ENCODE peak calls at places on chromosomes 6 and 20, in seven cellular contexts. One of them, this sample, is unnamed.

GRCh38 chr6:109892451-109893435 is 85.4 kb upstream of the GPR6 start:
- DNase-seq in activated CD8-positive, alpha-beta memory T cell treated with anti-CD3 and anti-CD28 coated beads for 1 hour: no peak
- DNase-seq in NCI-H69: no peak
- DNase-seq in NCI-H1436: no peak
- DNase-seq in NCI-H1092: no peak
- DNase-seq in H7: peak; percentile 41
- DNase-seq in LNCaP clone FGC: peak; percentile 64
- DNase-seq in this sample: no peak

GRCh38 chr6:46410330-46410953 is 80.8 kb downstream of the RCAN2 start:
- DNase-seq in activated CD8-positive, alpha-beta memory T cell treated with anti-CD3 and anti-CD28 coated beads for 1 hour: no peak
- DNase-seq in NCI-H69: peak; percentile 84
- DNase-seq in NCI-H1436: peak; percentile 50
- DNase-seq in NCI-H1092: peak; percentile 36
- DNase-seq in H7: peak; percentile 26
- DNase-seq in LNCaP clone FGC: peak; percentile 60
- DNase-seq in this sample: peak; percentile 49

GRCh38 chr6:169971951-169972651 is 220.7 kb downstream of the ERMARD start:
- DNase-seq in activated CD8-positive, alpha-beta memory T cell treated with anti-CD3 and anti-CD28 coated beads for 1 hour: no peak
- DNase-seq in NCI-H69: no peak
- DNase-seq in NCI-H1436: no peak
- DNase-seq in NCI-H1092: no peak
- DNase-seq in H7: peak; percentile 25
- DNase-seq in LNCaP clone FGC: no peak
- DNase-seq in this sample: no peak

GRCh38 chr6:16681260-16681873 is 79.9 kb downstream of the ATXN1 start:
- DNase-seq in activated CD8-positive, alpha-beta memory T cell treated with anti-CD3 and anti-CD28 coated beads for 1 hour: no peak
- DNase-seq in NCI-H69: peak; percentile 20
- DNase-seq in NCI-H1436: no peak
- DNase-seq in NCI-H1092: no peak
- DNase-seq in H7: no peak
- DNase-seq in LNCaP clone FGC: no peak
- DNase-seq in this sample: peak; percentile 95

GRCh38 chr6:122372647-122373046 is 26.8 kb upstream of the HSF2 start:
- DNase-seq in activated CD8-positive, alpha-beta memory T cell treated with anti-CD3 and anti-CD28 coated beads for 1 hour: no peak
- DNase-seq in NCI-H69: peak; percentile 31
- DNase-seq in NCI-H1436: peak; percentile 5
- DNase-seq in NCI-H1092: peak; percentile 0
- DNase-seq in H7: no peak
- DNase-seq in LNCaP clone FGC: no peak
- DNase-seq in this sample: no peak

GRCh38 chr6:170108890-170109587 is 181.8 kb downstream of the DLL1 start:
- DNase-seq in activated CD8-positive, alpha-beta memory T cell treated with anti-CD3 and anti-CD28 coated beads for 1 hour: no peak
- DNase-seq in NCI-H69: no peak
- DNase-seq in NCI-H1436: no peak
- DNase-seq in NCI-H1092: no peak
- DNase-seq in H7: peak; percentile 46
- DNase-seq in LNCaP clone FGC: no peak
- DNase-seq in this sample: no peak

GRCh38 chr6:28000351-28001045 is 43.5 kb downstream of the OR2B6 start:
- DNase-seq in activated CD8-positive, alpha-beta memory T cell treated with anti-CD3 and anti-CD28 coated beads for 1 hour: no peak
- DNase-seq in NCI-H69: peak; percentile 53
- DNase-seq in NCI-H1436: no peak
- DNase-seq in NCI-H1092: no peak
- DNase-seq in H7: no peak
- DNase-seq in LNCaP clone FGC: no peak
- DNase-seq in this sample: no peak

GRCh38 chr20:46402236-46402886 is 4.1 kb downstream of the ELMO2 start:
- DNase-seq in activated CD8-positive, alpha-beta memory T cell treated with anti-CD3 and anti-CD28 coated beads for 1 hour: no peak
- DNase-seq in NCI-H69: no peak
- DNase-seq in NCI-H1436: no peak
- DNase-seq in NCI-H1092: no peak
- DNase-seq in H7: no peak
- DNase-seq in LNCaP clone FGC: no peak
- DNase-seq in this sample: no peak

GRCh38 chr6:34230653-34231351 is 5.9 kb upstream of the HMGA1 start:
- DNase-seq in activated CD8-positive, alpha-beta memory T cell treated with anti-CD3 and anti-CD28 coated beads for 1 hour: no peak
- DNase-seq in NCI-H69: no peak
- DNase-seq in NCI-H1436: no peak
- DNase-seq in NCI-H1092: no peak
- DNase-seq in H7: peak; percentile 3
- DNase-seq in LNCaP clone FGC: no peak
- DNase-seq in this sample: no peak

GRCh38 chr6:163533443-163533842 is 118.9 kb downstream of the QKI start:
- DNase-seq in activated CD8-positive, alpha-beta memory T cell treated with anti-CD3 and anti-CD28 coated beads for 1 hour: no peak
- DNase-seq in NCI-H69: peak; percentile 79
- DNase-seq in NCI-H1436: no peak
- DNase-seq in NCI-H1092: no peak
- DNase-seq in H7: no peak
- DNase-seq in LNCaP clone FGC: peak; percentile 58
- DNase-seq in this sample: peak; percentile 54

GRCh38 chr20:62872184-62872862 is 10.7 kb upstream of the TCFL5 start:
- DNase-seq in activated CD8-positive, alpha-beta memory T cell treated with anti-CD3 and anti-CD28 coated beads for 1 hour: no peak
- DNase-seq in NCI-H69: peak; percentile 7
- DNase-seq in NCI-H1436: no peak
- DNase-seq in NCI-H1092: no peak
- DNase-seq in H7: no peak
- DNase-seq in LNCaP clone FGC: no peak
- DNase-seq in this sample: no peak

GRCh38 chr20:62734336-62734735 is 25.7 kb downstream of the NTSR1 start:
- DNase-seq in activated CD8-positive, alpha-beta memory T cell treated with anti-CD3 and anti-CD28 coated beads for 1 hour: no peak
- DNase-seq in NCI-H69: no peak
- DNase-seq in NCI-H1436: no peak
- DNase-seq in NCI-H1092: no peak
- DNase-seq in H7: no peak
- DNase-seq in LNCaP clone FGC: no peak
- DNase-seq in this sample: no peak

GRCh38 chr6:12490904-12491571 is 200.9 kb downstream of the EDN1 start:
- DNase-seq in activated CD8-positive, alpha-beta memory T cell treated with anti-CD3 and anti-CD28 coated beads for 1 hour: no peak
- DNase-seq in NCI-H69: no peak
- DNase-seq in NCI-H1436: no peak
- DNase-seq in NCI-H1092: no peak
- DNase-seq in H7: no peak
- DNase-seq in LNCaP clone FGC: no peak
- DNase-seq in this sample: no peak

GRCh38 chr6:213284-213683 is 79.0 kb upstream of the DUSP22 start:
- DNase-seq in activated CD8-positive, alpha-beta memory T cell treated with anti-CD3 and anti-CD28 coated beads for 1 hour: no peak
- DNase-seq in NCI-H69: no peak
- DNase-seq in NCI-H1436: no peak
- DNase-seq in NCI-H1092: no peak
- DNase-seq in H7: no peak
- DNase-seq in LNCaP clone FGC: no peak
- DNase-seq in this sample: no peak

GRCh38 chr6:87815449-87815848 is 113.4 kb upstream of the AKIRIN2 start:
- DNase-seq in activated CD8-positive, alpha-beta memory T cell treated with anti-CD3 and anti-CD28 coated beads for 1 hour: no peak
- DNase-seq in NCI-H69: no peak
- DNase-seq in NCI-H1436: no peak
- DNase-seq in NCI-H1092: no peak
- DNase-seq in H7: no peak
- DNase-seq in LNCaP clone FGC: no peak
- DNase-seq in this sample: no peak

GRCh38 chr20:36848078-36848660 is 27.8 kb upstream of the TLDC2 start:
- DNase-seq in activated CD8-positive, alpha-beta memory T cell treated with anti-CD3 and anti-CD28 coated beads for 1 hour: no peak
- DNase-seq in NCI-H69: no peak
- DNase-seq in NCI-H1436: no peak
- DNase-seq in NCI-H1092: no peak
- DNase-seq in H7: no peak
- DNase-seq in LNCaP clone FGC: no peak
- DNase-seq in this sample: no peak

GRCh38 chr20:1062334-1063015 is 55.9 kb upstream of the PSMF1 start:
- DNase-seq in activated CD8-positive, alpha-beta memory T cell treated with anti-CD3 and anti-CD28 coated beads for 1 hour: no peak
- DNase-seq in NCI-H69: peak; percentile 28
- DNase-seq in NCI-H1436: no peak
- DNase-seq in NCI-H1092: no peak
- DNase-seq in H7: no peak
- DNase-seq in LNCaP clone FGC: no peak
- DNase-seq in this sample: no peak

GRCh38 chr20:5073154-5074049 is 46.4 kb downstream of the PCNA start:
- DNase-seq in activated CD8-positive, alpha-beta memory T cell treated with anti-CD3 and anti-CD28 coated beads for 1 hour: no peak
- DNase-seq in NCI-H69: peak; percentile 91
- DNase-seq in NCI-H1436: no peak
- DNase-seq in NCI-H1092: no peak
- DNase-seq in H7: peak; percentile 31
- DNase-seq in LNCaP clone FGC: peak; percentile 93
- DNase-seq in this sample: peak; percentile 71

GRCh38 chr6:168192901-168193815 is 114.1 kb upstream of the FRMD1 start:
- DNase-seq in activated CD8-positive, alpha-beta memory T cell treated with anti-CD3 and anti-CD28 coated beads for 1 hour: no peak
- DNase-seq in NCI-H69: no peak
- DNase-seq in NCI-H1436: no peak
- DNase-seq in NCI-H1092: no peak
- DNase-seq in H7: peak; percentile 59
- DNase-seq in LNCaP clone FGC: no peak
- DNase-seq in this sample: no peak

GRCh38 chr6:135025775-135026174 is 28.8 kb downstream of the HBS1L start:
- DNase-seq in activated CD8-positive, alpha-beta memory T cell treated with anti-CD3 and anti-CD28 coated beads for 1 hour: no peak
- DNase-seq in NCI-H69: no peak
- DNase-seq in NCI-H1436: no peak
- DNase-seq in NCI-H1092: no peak
- DNase-seq in H7: peak; percentile 30
- DNase-seq in LNCaP clone FGC: no peak
- DNase-seq in this sample: no peak

GRCh38 chr6:17381429-17382147 is 11.8 kb upstream of the CAP2 start:
- DNase-seq in activated CD8-positive, alpha-beta memory T cell treated with anti-CD3 and anti-CD28 coated beads for 1 hour: no peak
- DNase-seq in NCI-H69: no peak
- DNase-seq in NCI-H1436: no peak
- DNase-seq in NCI-H1092: no peak
- DNase-seq in H7: no peak
- DNase-seq in LNCaP clone FGC: no peak
- DNase-seq in this sample: no peak

GRCh38 chr6:47512872-47513271 is 35.3 kb downstream of the CD2AP start:
- DNase-seq in activated CD8-positive, alpha-beta memory T cell treated with anti-CD3 and anti-CD28 coated beads for 1 hour: no peak
- DNase-seq in NCI-H69: peak; percentile 20
- DNase-seq in NCI-H1436: no peak
- DNase-seq in NCI-H1092: no peak
- DNase-seq in H7: no peak
- DNase-seq in LNCaP clone FGC: no peak
- DNase-seq in this sample: peak; percentile 37

GRCh38 chr6:21933351-21933750 is 339.8 kb downstream of the SOX4 start:
- DNase-seq in activated CD8-positive, alpha-beta memory T cell treated with anti-CD3 and anti-CD28 coated beads for 1 hour: no peak
- DNase-seq in NCI-H69: no peak
- DNase-seq in NCI-H1436: no peak
- DNase-seq in NCI-H1092: no peak
- DNase-seq in H7: no peak
- DNase-seq in LNCaP clone FGC: no peak
- DNase-seq in this sample: no peak

GRCh38 chr6:106169517-106169916 is 83.4 kb downstream of the PRDM1 start:
- DNase-seq in activated CD8-positive, alpha-beta memory T cell treated with anti-CD3 and anti-CD28 coated beads for 1 hour: no peak
- DNase-seq in NCI-H69: no peak
- DNase-seq in NCI-H1436: no peak
- DNase-seq in NCI-H1092: no peak
- DNase-seq in H7: no peak
- DNase-seq in LNCaP clone FGC: no peak
- DNase-seq in this sample: no peak

GRCh38 chr6:90411292-90411781 is 114.7 kb upstream of the BACH2 start:
- DNase-seq in activated CD8-positive, alpha-beta memory T cell treated with anti-CD3 and anti-CD28 coated beads for 1 hour: no peak
- DNase-seq in NCI-H69: peak; percentile 7
- DNase-seq in NCI-H1436: no peak
- DNase-seq in NCI-H1092: no peak
- DNase-seq in H7: peak; percentile 37
- DNase-seq in LNCaP clone FGC: no peak
- DNase-seq in this sample: no peak

GRCh38 chr6:107822154-107823046 is 1.7 kb downstream of the SCML4 start:
- DNase-seq in activated CD8-positive, alpha-beta memory T cell treated with anti-CD3 and anti-CD28 coated beads for 1 hour: no peak
- DNase-seq in NCI-H69: peak; percentile 50
- DNase-seq in NCI-H1436: no peak
- DNase-seq in NCI-H1092: no peak
- DNase-seq in H7: no peak
- DNase-seq in LNCaP clone FGC: no peak
- DNase-seq in this sample: no peak

GRCh38 chr20:46217583-46217982 is 90.7 kb downstream of the CDH22 start:
- DNase-seq in activated CD8-positive, alpha-beta memory T cell treated with anti-CD3 and anti-CD28 coated beads for 1 hour: no peak
- DNase-seq in NCI-H69: no peak
- DNase-seq in NCI-H1436: no peak
- DNase-seq in NCI-H1092: no peak
- DNase-seq in H7: peak; percentile 8
- DNase-seq in LNCaP clone FGC: no peak
- DNase-seq in this sample: no peak

GRCh38 chr20:41734506-41734945 is 116.3 kb upstream of the CHD6 start:
- DNase-seq in activated CD8-positive, alpha-beta memory T cell treated with anti-CD3 and anti-CD28 coated beads for 1 hour: no peak
- DNase-seq in NCI-H69: peak; percentile 48
- DNase-seq in NCI-H1436: peak; percentile 8
- DNase-seq in NCI-H1092: peak; percentile 28
- DNase-seq in H7: peak; percentile 67
- DNase-seq in LNCaP clone FGC: no peak
- DNase-seq in this sample: peak; percentile 77

GRCh38 chr20:58086763-58087566 is 141.5 kb downstream of the ANKRD60 start:
- DNase-seq in activated CD8-positive, alpha-beta memory T cell treated with anti-CD3 and anti-CD28 coated beads for 1 hour: no peak
- DNase-seq in NCI-H69: peak; percentile 72
- DNase-seq in NCI-H1436: peak; percentile 40
- DNase-seq in NCI-H1092: peak; percentile 15
- DNase-seq in H7: peak; percentile 84
- DNase-seq in LNCaP clone FGC: peak; percentile 8
- DNase-seq in this sample: peak; percentile 82

GRCh38 chr6:21749754-21750153 is 156.2 kb downstream of the SOX4 start:
- DNase-seq in activated CD8-positive, alpha-beta memory T cell treated with anti-CD3 and anti-CD28 coated beads for 1 hour: no peak
- DNase-seq in NCI-H69: peak; percentile 97
- DNase-seq in NCI-H1436: peak; percentile 94
- DNase-seq in NCI-H1092: peak; percentile 72
- DNase-seq in H7: no peak
- DNase-seq in LNCaP clone FGC: no peak
- DNase-seq in this sample: no peak

GRCh38 chr6:33686981-33687975 is 24.2 kb downstream of the UQCC2 start:
- DNase-seq in activated CD8-positive, alpha-beta memory T cell treated with anti-CD3 and anti-CD28 coated beads for 1 hour: no peak
- DNase-seq in NCI-H69: no peak
- DNase-seq in NCI-H1436: no peak
- DNase-seq in NCI-H1092: no peak
- DNase-seq in H7: peak; percentile 51
- DNase-seq in LNCaP clone FGC: no peak
- DNase-seq in this sample: no peak

GRCh38 chr6:134230940-134231339 is 87.0 kb downstream of the SGK1 start:
- DNase-seq in activated CD8-positive, alpha-beta memory T cell treated with anti-CD3 and anti-CD28 coated beads for 1 hour: no peak
- DNase-seq in NCI-H69: no peak
- DNase-seq in NCI-H1436: no peak
- DNase-seq in NCI-H1092: no peak
- DNase-seq in H7: no peak
- DNase-seq in LNCaP clone FGC: no peak
- DNase-seq in this sample: no peak

GRCh38 chr6:112149719-112150263 is 62.4 kb downstream of the FAM229B start:
- DNase-seq in activated CD8-positive, alpha-beta memory T cell treated with anti-CD3 and anti-CD28 coated beads for 1 hour: no peak
- DNase-seq in NCI-H69: peak; percentile 16
- DNase-seq in NCI-H1436: no peak
- DNase-seq in NCI-H1092: no peak
- DNase-seq in H7: no peak
- DNase-seq in LNCaP clone FGC: no peak
- DNase-seq in this sample: no peak

GRCh38 chr20:25274481-25274880 is 26.6 kb downstream of the PYGB start:
- DNase-seq in activated CD8-positive, alpha-beta memory T cell treated with anti-CD3 and anti-CD28 coated beads for 1 hour: no peak
- DNase-seq in NCI-H69: no peak
- DNase-seq in NCI-H1436: no peak
- DNase-seq in NCI-H1092: no peak
- DNase-seq in H7: peak; percentile 36
- DNase-seq in LNCaP clone FGC: no peak
- DNase-seq in this sample: no peak

GRCh38 chr20:9520096-9520495 is 5.7 kb downstream of the LAMP5 start:
- DNase-seq in activated CD8-positive, alpha-beta memory T cell treated with anti-CD3 and anti-CD28 coated beads for 1 hour: no peak
- DNase-seq in NCI-H69: peak; percentile 85
- DNase-seq in NCI-H1436: no peak
- DNase-seq in NCI-H1092: no peak
- DNase-seq in H7: peak; percentile 20
- DNase-seq in LNCaP clone FGC: no peak
- DNase-seq in this sample: no peak

GRCh38 chr20:22354647-22355046 is 229.7 kb downstream of the FOXA2 start:
- DNase-seq in activated CD8-positive, alpha-beta memory T cell treated with anti-CD3 and anti-CD28 coated beads for 1 hour: no peak
- DNase-seq in NCI-H69: no peak
- DNase-seq in NCI-H1436: no peak
- DNase-seq in NCI-H1092: no peak
- DNase-seq in H7: no peak
- DNase-seq in LNCaP clone FGC: no peak
- DNase-seq in this sample: no peak

GRCh38 chr20:402898-403581 is 5.1 kb upstream of the RBCK1 start:
- DNase-seq in activated CD8-positive, alpha-beta memory T cell treated with anti-CD3 and anti-CD28 coated beads for 1 hour: no peak
- DNase-seq in NCI-H69: no peak
- DNase-seq in NCI-H1436: no peak
- DNase-seq in NCI-H1092: no peak
- DNase-seq in H7: no peak
- DNase-seq in LNCaP clone FGC: no peak
- DNase-seq in this sample: no peak

GRCh38 chr6:124590001-124590400 is 372.2 kb upstream of the RNF217 start:
- DNase-seq in activated CD8-positive, alpha-beta memory T cell treated with anti-CD3 and anti-CD28 coated beads for 1 hour: no peak
- DNase-seq in NCI-H69: peak; percentile 71
- DNase-seq in NCI-H1436: no peak
- DNase-seq in NCI-H1092: no peak
- DNase-seq in H7: no peak
- DNase-seq in LNCaP clone FGC: no peak
- DNase-seq in this sample: no peak